ENCODE peak calls at places on chromosomes 2 and 18, in nine cellular contexts. One of them, this sample, is unnamed.

GRCh38 chr2:18991177-18992168 is 366.9 kb downstream of the OSR1 start:
- DNase-seq in activated T-helper 1 cell treated with Interleukin-2 at 50 U/mL for 16 hours: no peak
- DNase-seq in tibial artery: peak
- DNase-seq in GM12865: no peak
- DNase-seq in stimulated activated CD4-positive, alpha-beta T cell treated with anti-CD3 and anti-CD28 coated beads, Interleukin-4, amount 100 ng/mL, for 48 hours: no peak
- DNase-seq in Panc1: peak
- DNase-seq in upper lobe of right lung: no peak
- DNase-seq in ELR: peak
- DNase-seq in brain microvascular endothelial cell: peak
- DNase-seq in this sample: peak

GRCh38 chr2:17136231-17136630 is 382.0 kb downstream of the RAD51AP2 start:
- DNase-seq in upper lobe of right lung: no peak
- DNase-seq in GM12865: no peak
- DNase-seq in tibial artery: no peak
- DNase-seq in stimulated activated CD4-positive, alpha-beta T cell treated with anti-CD3 and anti-CD28 coated beads, Interleukin-4, amount 100 ng/mL, for 48 hours: no peak
- DNase-seq in ELR: no peak
- DNase-seq in brain microvascular endothelial cell: no peak
- DNase-seq in Panc1: no peak
- DNase-seq in activated T-helper 1 cell treated with Interleukin-2 at 50 U/mL for 16 hours: no peak
- DNase-seq in this sample: no peak

GRCh38 chr2:65377556-65378307 is 54.7 kb downstream of the SPRED2 start:
- DNase-seq in upper lobe of right lung: no peak
- DNase-seq in tibial artery: no peak
- DNase-seq in brain microvascular endothelial cell: peak
- DNase-seq in activated T-helper 1 cell treated with Interleukin-2 at 50 U/mL for 16 hours: no peak
- DNase-seq in Panc1: no peak
- DNase-seq in ELR: peak
- DNase-seq in stimulated activated CD4-positive, alpha-beta T cell treated with anti-CD3 and anti-CD28 coated beads, Interleukin-4, amount 100 ng/mL, for 48 hours: no peak
- DNase-seq in GM12865: no peak
- DNase-seq in this sample: peak

GRCh38 chr2:190477563-190478454 is 56.7 kb downstream of the NEMP2 start:
- DNase-seq in stimulated activated CD4-positive, alpha-beta T cell treated with anti-CD3 and anti-CD28 coated beads, Interleukin-4, amount 100 ng/mL, for 48 hours: no peak
- DNase-seq in tibial artery: no peak
- DNase-seq in activated T-helper 1 cell treated with Interleukin-2 at 50 U/mL for 16 hours: no peak
- DNase-seq in Panc1: no peak
- DNase-seq in ELR: no peak
- DNase-seq in GM12865: no peak
- DNase-seq in brain microvascular endothelial cell: no peak
- DNase-seq in upper lobe of right lung: no peak
- DNase-seq in this sample: no peak

GRCh38 chr2:233818639-233819621 is 35.4 kb downstream of the HJURP start:
- DNase-seq in stimulated activated CD4-positive, alpha-beta T cell treated with anti-CD3 and anti-CD28 coated beads, Interleukin-4, amount 100 ng/mL, for 48 hours: no peak
- DNase-seq in activated T-helper 1 cell treated with Interleukin-2 at 50 U/mL for 16 hours: no peak
- DNase-seq in tibial artery: peak
- DNase-seq in upper lobe of right lung: peak
- DNase-seq in brain microvascular endothelial cell: no peak
- DNase-seq in GM12865: no peak
- DNase-seq in ELR: no peak
- DNase-seq in Panc1: no peak
- DNase-seq in this sample: no peak

GRCh38 chr2:226325541-226325940 is 474.1 kb downstream of the IRS1 start:
- DNase-seq in stimulated activated CD4-positive, alpha-beta T cell treated with anti-CD3 and anti-CD28 coated beads, Interleukin-4, amount 100 ng/mL, for 48 hours: no peak
- DNase-seq in tibial artery: no peak
- DNase-seq in Panc1: no peak
- DNase-seq in upper lobe of right lung: no peak
- DNase-seq in GM12865: no peak
- DNase-seq in brain microvascular endothelial cell: no peak
- DNase-seq in ELR: peak
- DNase-seq in activated T-helper 1 cell treated with Interleukin-2 at 50 U/mL for 16 hours: no peak
- DNase-seq in this sample: no peak

GRCh38 chr2:160351978-160352377 is 141.6 kb downstream of the RBMS1 start:
- DNase-seq in brain microvascular endothelial cell: peak
- DNase-seq in upper lobe of right lung: no peak
- DNase-seq in GM12865: no peak
- DNase-seq in Panc1: no peak
- DNase-seq in stimulated activated CD4-positive, alpha-beta T cell treated with anti-CD3 and anti-CD28 coated beads, Interleukin-4, amount 100 ng/mL, for 48 hours: no peak
- DNase-seq in activated T-helper 1 cell treated with Interleukin-2 at 50 U/mL for 16 hours: no peak
- DNase-seq in tibial artery: no peak
- DNase-seq in ELR: peak
- DNase-seq in this sample: no peak

GRCh38 chr2:25306767-25307368 is 34.9 kb downstream of the DNMT3A start:
- DNase-seq in ELR: peak
- DNase-seq in Panc1: no peak
- DNase-seq in GM12865: no peak
- DNase-seq in upper lobe of right lung: peak
- DNase-seq in tibial artery: peak
- DNase-seq in activated T-helper 1 cell treated with Interleukin-2 at 50 U/mL for 16 hours: no peak
- DNase-seq in brain microvascular endothelial cell: no peak
- DNase-seq in stimulated activated CD4-positive, alpha-beta T cell treated with anti-CD3 and anti-CD28 coated beads, Interleukin-4, amount 100 ng/mL, for 48 hours: no peak
- DNase-seq in this sample: no peak

GRCh38 chr18:51054764-51055163 is 24.8 kb downstream of the SMAD4 start:
- DNase-seq in stimulated activated CD4-positive, alpha-beta T cell treated with anti-CD3 and anti-CD28 coated beads, Interleukin-4, amount 100 ng/mL, for 48 hours: no peak
- DNase-seq in ELR: no peak
- DNase-seq in Panc1: no peak
- DNase-seq in brain microvascular endothelial cell: peak
- DNase-seq in activated T-helper 1 cell treated with Interleukin-2 at 50 U/mL for 16 hours: no peak
- DNase-seq in GM12865: no peak
- DNase-seq in tibial artery: no peak
- DNase-seq in upper lobe of right lung: no peak
- DNase-seq in this sample: no peak

GRCh38 chr2:237687666-237688065 is 60.3 kb downstream of the LRRFIP1 start:
- DNase-seq in brain microvascular endothelial cell: peak
- DNase-seq in GM12865: peak
- DNase-seq in activated T-helper 1 cell treated with Interleukin-2 at 50 U/mL for 16 hours: peak
- DNase-seq in tibial artery: peak
- DNase-seq in ELR: peak
- DNase-seq in Panc1: peak
- DNase-seq in upper lobe of right lung: peak
- DNase-seq in stimulated activated CD4-positive, alpha-beta T cell treated with anti-CD3 and anti-CD28 coated beads, Interleukin-4, amount 100 ng/mL, for 48 hours: peak
- DNase-seq in this sample: peak

GRCh38 chr2:27980242-27980641 is 89.7 kb downstream of the BABAM2 start:
- DNase-seq in brain microvascular endothelial cell: no peak
- DNase-seq in stimulated activated CD4-positive, alpha-beta T cell treated with anti-CD3 and anti-CD28 coated beads, Interleukin-4, amount 100 ng/mL, for 48 hours: no peak
- DNase-seq in GM12865: peak
- DNase-seq in upper lobe of right lung: no peak
- DNase-seq in Panc1: no peak
- DNase-seq in tibial artery: no peak
- DNase-seq in activated T-helper 1 cell treated with Interleukin-2 at 50 U/mL for 16 hours: no peak
- DNase-seq in ELR: no peak
- DNase-seq in this sample: no peak

GRCh38 chr2:98946875-98947274 is 10.8 kb upstream of the CRACDL start:
- DNase-seq in GM12865: no peak
- DNase-seq in brain microvascular endothelial cell: no peak
- DNase-seq in upper lobe of right lung: no peak
- DNase-seq in activated T-helper 1 cell treated with Interleukin-2 at 50 U/mL for 16 hours: no peak
- DNase-seq in ELR: no peak
- DNase-seq in stimulated activated CD4-positive, alpha-beta T cell treated with anti-CD3 and anti-CD28 coated beads, Interleukin-4, amount 100 ng/mL, for 48 hours: no peak
- DNase-seq in Panc1: no peak
- DNase-seq in tibial artery: no peak
- DNase-seq in this sample: no peak

GRCh38 chr2:96502891-96503636 is 2.1 kb downstream of the NEURL3 start:
- DNase-seq in activated T-helper 1 cell treated with Interleukin-2 at 50 U/mL for 16 hours: no peak
- DNase-seq in upper lobe of right lung: no peak
- DNase-seq in GM12865: peak
- DNase-seq in brain microvascular endothelial cell: no peak
- DNase-seq in ELR: no peak
- DNase-seq in stimulated activated CD4-positive, alpha-beta T cell treated with anti-CD3 and anti-CD28 coated beads, Interleukin-4, amount 100 ng/mL, for 48 hours: no peak
- DNase-seq in Panc1: no peak
- DNase-seq in tibial artery: no peak
- DNase-seq in this sample: peak

GRCh38 chr2:15265889-15266288 is 295.2 kb downstream of the NBAS start:
- DNase-seq in stimulated activated CD4-positive, alpha-beta T cell treated with anti-CD3 and anti-CD28 coated beads, Interleukin-4, amount 100 ng/mL, for 48 hours: no peak
- DNase-seq in Panc1: no peak
- DNase-seq in GM12865: no peak
- DNase-seq in tibial artery: no peak
- DNase-seq in ELR: no peak
- DNase-seq in activated T-helper 1 cell treated with Interleukin-2 at 50 U/mL for 16 hours: no peak
- DNase-seq in upper lobe of right lung: no peak
- DNase-seq in brain microvascular endothelial cell: no peak
- DNase-seq in this sample: no peak

GRCh38 chr2:70357076-70358071 is 55.5 kb upstream of the FAM136A start:
- DNase-seq in ELR: peak
- DNase-seq in tibial artery: no peak
- DNase-seq in activated T-helper 1 cell treated with Interleukin-2 at 50 U/mL for 16 hours: no peak
- DNase-seq in brain microvascular endothelial cell: no peak
- DNase-seq in GM12865: no peak
- DNase-seq in upper lobe of right lung: no peak
- DNase-seq in Panc1: no peak
- DNase-seq in stimulated activated CD4-positive, alpha-beta T cell treated with anti-CD3 and anti-CD28 coated beads, Interleukin-4, amount 100 ng/mL, for 48 hours: no peak
- DNase-seq in this sample: no peak

GRCh38 chr2:220891405-220891804 is 680.7 kb downstream of the EPHA4 start:
- DNase-seq in GM12865: no peak
- DNase-seq in ELR: peak
- DNase-seq in tibial artery: no peak
- DNase-seq in brain microvascular endothelial cell: peak
- DNase-seq in stimulated activated CD4-positive, alpha-beta T cell treated with anti-CD3 and anti-CD28 coated beads, Interleukin-4, amount 100 ng/mL, for 48 hours: no peak
- DNase-seq in activated T-helper 1 cell treated with Interleukin-2 at 50 U/mL for 16 hours: no peak
- DNase-seq in upper lobe of right lung: no peak
- DNase-seq in Panc1: peak
- DNase-seq in this sample: no peak

GRCh38 chr18:79512461-79513380 is 117.0 kb downstream of the NFATC1 start:
- DNase-seq in ELR: no peak
- DNase-seq in GM12865: no peak
- DNase-seq in activated T-helper 1 cell treated with Interleukin-2 at 50 U/mL for 16 hours: no peak
- DNase-seq in tibial artery: peak
- DNase-seq in upper lobe of right lung: peak
- DNase-seq in stimulated activated CD4-positive, alpha-beta T cell treated with anti-CD3 and anti-CD28 coated beads, Interleukin-4, amount 100 ng/mL, for 48 hours: no peak
- DNase-seq in Panc1: no peak
- DNase-seq in brain microvascular endothelial cell: no peak
- DNase-seq in this sample: peak

GRCh38 chr18:73684651-73685050 is 463.0 kb downstream of the FBXO15 start:
- DNase-seq in GM12865: no peak
- DNase-seq in Panc1: no peak
- DNase-seq in brain microvascular endothelial cell: no peak
- DNase-seq in tibial artery: no peak
- DNase-seq in upper lobe of right lung: no peak
- DNase-seq in stimulated activated CD4-positive, alpha-beta T cell treated with anti-CD3 and anti-CD28 coated beads, Interleukin-4, amount 100 ng/mL, for 48 hours: no peak
- DNase-seq in activated T-helper 1 cell treated with Interleukin-2 at 50 U/mL for 16 hours: no peak
- DNase-seq in ELR: peak
- DNase-seq in this sample: no peak

GRCh38 chr18:80239830-80240229 is 7.5 kb downstream of the PARD6G start:
- DNase-seq in stimulated activated CD4-positive, alpha-beta T cell treated with anti-CD3 and anti-CD28 coated beads, Interleukin-4, amount 100 ng/mL, for 48 hours: no peak
- DNase-seq in Panc1: no peak
- DNase-seq in GM12865: no peak
- DNase-seq in brain microvascular endothelial cell: no peak
- DNase-seq in activated T-helper 1 cell treated with Interleukin-2 at 50 U/mL for 16 hours: no peak
- DNase-seq in tibial artery: no peak
- DNase-seq in ELR: no peak
- DNase-seq in upper lobe of right lung: no peak
- DNase-seq in this sample: no peak

GRCh38 chr2:181104512-181105121 is 124.2 kb downstream of the UBE2E3 start:
- DNase-seq in upper lobe of right lung: no peak
- DNase-seq in tibial artery: no peak
- DNase-seq in ELR: peak
- DNase-seq in stimulated activated CD4-positive, alpha-beta T cell treated with anti-CD3 and anti-CD28 coated beads, Interleukin-4, amount 100 ng/mL, for 48 hours: no peak
- DNase-seq in brain microvascular endothelial cell: peak
- DNase-seq in Panc1: peak
- DNase-seq in activated T-helper 1 cell treated with Interleukin-2 at 50 U/mL for 16 hours: no peak
- DNase-seq in GM12865: peak
- DNase-seq in this sample: peak

GRCh38 chr2:222976521-222977076 is 75.4 kb upstream of the KCNE4 start:
- DNase-seq in activated T-helper 1 cell treated with Interleukin-2 at 50 U/mL for 16 hours: no peak
- DNase-seq in GM12865: no peak
- DNase-seq in tibial artery: no peak
- DNase-seq in Panc1: no peak
- DNase-seq in brain microvascular endothelial cell: no peak
- DNase-seq in upper lobe of right lung: no peak
- DNase-seq in stimulated activated CD4-positive, alpha-beta T cell treated with anti-CD3 and anti-CD28 coated beads, Interleukin-4, amount 100 ng/mL, for 48 hours: no peak
- DNase-seq in ELR: no peak
- DNase-seq in this sample: no peak

GRCh38 chr2:174529916-174530315 is 43.1 kb upstream of the GPR155 start:
- DNase-seq in upper lobe of right lung: no peak
- DNase-seq in activated T-helper 1 cell treated with Interleukin-2 at 50 U/mL for 16 hours: no peak
- DNase-seq in tibial artery: no peak
- DNase-seq in stimulated activated CD4-positive, alpha-beta T cell treated with anti-CD3 and anti-CD28 coated beads, Interleukin-4, amount 100 ng/mL, for 48 hours: no peak
- DNase-seq in ELR: no peak
- DNase-seq in brain microvascular endothelial cell: no peak
- DNase-seq in Panc1: no peak
- DNase-seq in GM12865: no peak
- DNase-seq in this sample: no peak

GRCh38 chr2:86584164-86584913 is 21.1 kb upstream of the CHMP3 start:
- DNase-seq in activated T-helper 1 cell treated with Interleukin-2 at 50 U/mL for 16 hours: no peak
- DNase-seq in brain microvascular endothelial cell: peak
- DNase-seq in Panc1: no peak
- DNase-seq in upper lobe of right lung: no peak
- DNase-seq in stimulated activated CD4-positive, alpha-beta T cell treated with anti-CD3 and anti-CD28 coated beads, Interleukin-4, amount 100 ng/mL, for 48 hours: no peak
- DNase-seq in GM12865: peak
- DNase-seq in tibial artery: no peak
- DNase-seq in ELR: peak
- DNase-seq in this sample: no peak

GRCh38 chr2:102336502-102336945 is 19.1 kb upstream of the IL18R1 start:
- DNase-seq in activated T-helper 1 cell treated with Interleukin-2 at 50 U/mL for 16 hours: no peak
- DNase-seq in upper lobe of right lung: no peak
- DNase-seq in ELR: peak
- DNase-seq in stimulated activated CD4-positive, alpha-beta T cell treated with anti-CD3 and anti-CD28 coated beads, Interleukin-4, amount 100 ng/mL, for 48 hours: no peak
- DNase-seq in Panc1: peak
- DNase-seq in tibial artery: no peak
- DNase-seq in brain microvascular endothelial cell: no peak
- DNase-seq in GM12865: no peak
- DNase-seq in this sample: no peak